ENCODE peak calls at places on chromosomes 16 and 17, in four cellular contexts. F is adipocyte, S is H1, T is tibial artery. O is an unnamed sample. For H3K4me1, the result is how much of the 10 kb centered on the place peaks cover.

GRCh38 chr17:6509921-6510320 is 46.4 kb downstream of the PITPNM3 start:
- DNase-seq in F (no peak), S (no peak), T (peak), O (no peak)

GRCh38 chr17:9936075-9936474 is 31.0 kb upstream of the RCVRN start:
- DNase-seq in F (no peak), T (no peak), S (no peak), O (no peak)

GRCh38 chr17:79038545-79039135 is 14.7 kb downstream of the C1QTNF1 start:
- DNase-seq in F (peak), T (peak), S (no peak), O (no peak)

GRCh38 chr17:62653002-62653830 is 25.7 kb downstream of the MRC2 start:
- DNase-seq in F (peak), T (peak), S (peak), O (peak)

GRCh38 chr16:84884311-84885023 is 64.7 kb downstream of the CRISPLD2 start:
- DNase-seq in S (peak), T (no peak), F (no peak), O (no peak)

GRCh38 chr16:4787627-4788482 is at the start of gene SEPTIN12:
- DNase-seq in F (no peak), T (no peak), S (no peak), O (no peak)

GRCh38 chr17:74527081-74527480 is 4.2 kb downstream of the CD300LB start:
- DNase-seq in T (no peak), F (no peak), S (no peak), O (peak)

GRCh38 chr17:44235583-44235936 is 16.1 kb upstream of the UBTF start:
- DNase-seq in T (no peak), F (no peak), S (no peak), O (no peak)

GRCh38 chr17:74217036-74217725 is 3.8 kb downstream of the TTYH2 start:
- DNase-seq in S (no peak), T (no peak), F (no peak), O (no peak)

GRCh38 chr17:39596543-39597267 is 11.0 kb downstream of the NEUROD2 start:
- DNase-seq in S (peak), F (no peak), T (no peak), O (no peak)

GRCh38 chr16:17467923-17468540 is 2.7 kb downstream of the XYLT1 start:
- DNase-seq in F (peak), S (peak), T (peak), O (no peak)

GRCh38 chr17:73474370-73474988 is 162.7 kb upstream of the CDC42EP4 start:
- DNase-seq in S (no peak), F (peak), T (peak), O (no peak)

GRCh38 chr17:38748329-38749221 is at the start of gene PCGF2:
- DNase-seq in F (peak), T (peak), S (peak), O (no peak)

GRCh38 chr16:9476744-9477143 is 385.3 kb downstream of the HAPSTR1 start:
- DNase-seq in T (no peak), S (no peak), F (no peak), O (no peak)

DNA sequence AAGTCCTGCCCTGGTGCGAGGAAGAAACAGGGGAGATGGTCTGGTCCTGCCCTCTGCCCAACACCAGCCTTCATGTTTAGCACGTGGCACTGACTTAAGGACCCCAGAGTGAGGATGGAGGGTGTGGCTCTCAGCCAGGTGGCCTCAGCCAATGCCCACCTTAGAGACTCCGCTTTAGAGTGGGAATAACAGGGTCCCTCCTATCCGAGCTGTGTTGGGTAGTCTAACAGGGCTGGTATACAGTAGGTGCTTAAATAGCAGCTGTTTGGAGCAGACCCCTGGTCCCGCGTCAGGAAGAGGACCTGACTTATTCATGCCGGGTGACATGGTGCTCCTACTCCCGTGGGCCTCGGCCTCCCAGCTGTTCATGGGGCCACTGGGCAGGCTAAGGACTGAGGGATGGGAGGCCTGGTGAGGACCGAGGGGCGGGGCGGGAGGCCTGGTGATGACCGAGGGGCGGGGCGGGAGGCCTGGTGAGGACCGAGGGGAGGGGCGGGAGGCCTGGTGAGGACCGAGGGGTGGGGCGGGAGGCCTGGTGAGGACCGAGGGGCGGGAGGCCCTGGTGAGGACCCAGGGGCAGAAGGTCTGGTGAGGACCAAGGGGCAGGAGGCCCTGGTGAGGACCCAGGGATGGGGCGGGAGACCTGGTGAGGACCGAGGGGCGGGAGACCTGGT is 7.6 kb downstream of the ZFPM1 start:
- DNase-seq in T (no peak), S (no peak), F (no peak), O (no peak)
- H3K4me1 ChIP-seq in T (under half), S (under half), F (under half), O (under half)

GRCh38 chr17:76675648-76676047 is 32.1 kb upstream of the ST6GALNAC1 start:
- DNase-seq in S (no peak), F (no peak), T (no peak), O (no peak)
- H3K4me1 ChIP-seq in S (under half), F (under half), T (under half), O (under half)

GRCh38 chr17:48052956-48053757 is 5.0 kb downstream of the NFE2L1 start:
- DNase-seq in S (no peak), T (peak), F (peak), O (no peak)

GRCh38 chr17:48048321-48049140 is at the start of gene NFE2L1:
- DNase-seq in F (peak), S (no peak), T (peak), O (no peak)

GRCh38 chr17:48051706-48052486 is 3.7 kb downstream of the NFE2L1 start:
- DNase-seq in S (no peak), T (peak), F (peak), O (no peak)

GRCh38 chr17:48053758-48054237 is 5.6 kb downstream of the NFE2L1 start:
- DNase-seq in T (no peak), F (no peak), S (no peak), O (no peak)

GRCh38 chr17:48051278-48051677 is 3.1 kb downstream of the NFE2L1 start:
- DNase-seq in S (no peak), T (no peak), F (no peak), O (no peak)
- H3K4me1 ChIP-seq in S (under half), T (under half), F (half or more), O (half or more)

DNA sequence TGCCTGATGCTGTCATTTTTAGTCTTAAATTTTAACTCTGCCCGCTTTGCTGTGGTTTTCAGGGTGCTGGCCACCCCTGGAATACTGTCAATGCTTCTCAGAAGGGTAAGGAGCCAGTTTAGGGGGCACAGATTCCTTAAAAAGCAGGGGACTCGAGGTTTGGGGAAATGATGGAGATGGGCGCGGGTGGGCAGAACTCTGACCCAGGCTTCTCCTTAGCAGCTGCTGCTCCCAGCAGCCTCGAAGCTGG is 23.7 kb downstream of the STAT5A start:
- DNase-seq in F (no peak), T (no peak), S (no peak), O (no peak)
- H3K4me1 ChIP-seq in F (under half), T (under half), S (under half), O (under half)

GRCh38 chr17:29127840-29128239 is 52.4 kb downstream of the MYO18A start:
- DNase-seq in T (no peak), S (no peak), F (no peak), O (no peak)

GRCh38 chr17:29133146-29133713 is 47.0 kb downstream of the MYO18A start:
- DNase-seq in F (peak), T (peak), S (no peak), O (no peak)

GRCh38 chr17:29131814-29132682 is 48.1 kb downstream of the MYO18A start:
- DNase-seq in S (no peak), F (peak), T (peak), O (no peak)

GRCh38 chr17:29126268-29126923 is 53.8 kb downstream of the MYO18A start:
- DNase-seq in F (no peak), T (no peak), S (no peak), O (no peak)

DNA sequence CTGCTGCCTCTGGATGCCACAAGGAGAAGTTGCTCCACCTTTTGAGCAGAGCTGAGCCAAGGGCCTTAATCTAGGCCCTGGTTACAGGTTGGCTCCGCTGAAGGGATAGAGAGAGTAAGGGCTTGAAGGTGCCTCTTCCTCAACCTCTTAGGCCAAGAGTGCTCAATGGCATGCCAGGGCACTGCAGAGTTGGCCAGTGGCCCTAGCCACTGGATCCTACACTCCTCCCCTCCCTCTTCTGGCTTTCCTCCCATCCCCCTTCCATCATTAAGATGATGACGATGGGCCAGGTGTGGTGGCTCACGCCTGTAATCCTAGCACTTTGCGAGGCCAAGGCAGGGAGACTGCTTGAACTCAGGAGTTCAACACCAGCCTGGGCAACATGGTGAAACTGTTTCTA is 50.5 kb downstream of the MYO18A start:
- DNase-seq in T (no peak), S (no peak), F (no peak), O (no peak)
- H3K4me1 ChIP-seq in T (under half), S (under half), F (under half), O (under half)

GRCh38 chr17:81434681-81435417 is 39.6 kb downstream of the BAHCC1 start:
- DNase-seq in T (no peak), F (no peak), S (no peak), O (no peak)
- H3K4me1 ChIP-seq in T (under half), F (under half), S (under half), O (under half)

O was measured in vagina.